ENCODE peak calls at places on chromosomes 13 and 19, in ten cellular contexts. P, G, Y, F, V, E, I, K, Q and U are unnamed samples.

GRCh38 chr13:113153810-113154748 is 4.4 kb upstream of the PROZ start:
- DNase-seq in P (peak), F (peak), E (peak), Y (peak), K (peak), I (peak), V (peak), Q (peak), G (peak), U (peak)

GRCh38 chr13:44004881-44005280 is 125.2 kb downstream of the LACC1 start:
- DNase-seq in V (peak), F (peak), I (no peak), Q (peak), G (no peak), K (no peak), Y (no peak), E (no peak), P (no peak), U (no peak)

GRCh38 chr13:36520111-36520510 is 87.8 kb downstream of the CCNA1 start:
- DNase-seq in V (no peak), Q (no peak), G (no peak), E (no peak), Y (no peak), K (no peak), I (no peak), F (no peak), P (no peak), U (no peak)

GRCh38 chr19:1747285-1748114 is 5.8 kb upstream of the ONECUT3 start:
- DNase-seq in F (peak), I (no peak), P (no peak), Y (peak), G (peak), Q (peak), E (peak), K (no peak), V (peak), U (no peak)

GRCh38 chr13:49791753-49792549 is 531 bp downstream of the KPNA3 start:
- DNase-seq in Y (peak), I (peak), E (peak), G (peak), K (peak), F (peak), P (peak), V (peak), Q (peak), U (peak)

GRCh38 chr19:3708207-3708931 is at the start of gene TJP3:
- DNase-seq in G (no peak), I (peak), E (no peak), Q (no peak), F (no peak), K (no peak), Y (no peak), V (peak), P (no peak), U (peak)

GRCh38 chr19:46408611-46409039 is 4.7 kb downstream of the CCDC8 start:
- DNase-seq in G (peak), Y (peak), F (no peak), K (peak), V (peak), E (no peak), Q (peak), I (peak), P (no peak), U (no peak)

GRCh38 chr13:98873377-98874028 is 104.4 kb downstream of the DOCK9 start:
- DNase-seq in K (no peak), Q (no peak), P (no peak), G (no peak), V (no peak), F (no peak), Y (no peak), I (no peak), E (no peak), U (no peak)